ENCODE peak calls at places on chromosomes 13 and 19, in eight cellular contexts. J is psoas muscle, Y is T-cell, L is thoracic aorta, I is RWPE1, K is DMS 273 treated with DMSO at 0.1 percent for 48 hours, X is type B pancreatic cell, N is lung. T is an unnamed sample.

GRCh38 chr19:3945838-3946237 is 13.0 kb downstream of the NMRK2 start:
- DNase-seq in J (no peak), Y (no peak), L (no peak), I (no peak), K (no peak), X (no peak), N (no peak), T (no peak)

GRCh38 chr19:38728752-38729541 is 15.3 kb downstream of the CAPN12 start:
- DNase-seq in J (peak; percentile 50), Y (no peak), L (no peak), I (no peak), K (no peak), X (no peak), N (no peak), T (no peak)

GRCh38 chr13:32150239-32150638 is 118.7 kb downstream of the FRY start:
- DNase-seq in J (no peak), Y (no peak), L (no peak), I (no peak), K (no peak), X (no peak), N (no peak), T (no peak)

GRCh38 chr13:40254394-40254793 is 412.0 kb downstream of the FOXO1 start:
- DNase-seq in J (no peak), Y (no peak), L (no peak), I (no peak), K (no peak), X (no peak), N (no peak), T (no peak)

GRCh38 chr19:20664917-20665781 is 3.8 kb upstream of the ZNF626 start:
- DNase-seq in J (peak; percentile 71), Y (no peak), L (no peak), I (no peak), K (no peak), X (no peak), N (no peak), T (peak; percentile 25)

GRCh38 chr13:45564108-45564507 is 51.4 kb downstream of the ERICH6B start:
- DNase-seq in J (no peak), Y (no peak), L (no peak), I (peak; percentile 29), K (no peak), X (no peak), N (peak; percentile 46), T (peak; percentile 55)

GRCh38 chr13:93727301-93728141 is 500.9 kb downstream of the GPC6 start:
- DNase-seq in J (no peak), Y (no peak), L (no peak), I (no peak), K (no peak), X (no peak), N (no peak), T (no peak)

GRCh38 chr19:41886761-41887710 is 4.1 kb downstream of the ARHGEF1 start:
- DNase-seq in J (no peak), Y (peak; percentile 70), L (no peak), I (no peak), K (no peak), X (no peak), N (no peak), T (no peak)

GRCh38 chr19:40398417-40399056 is 8.6 kb upstream of the HIPK4 start:
- DNase-seq in J (no peak), Y (peak; percentile 25), L (no peak), I (peak; percentile 84), K (no peak), X (no peak), N (peak; percentile 81), T (peak; percentile 45)

GRCh38 chr19:17883627-17884413 is 12.1 kb downstream of the SLC5A5 start:
- DNase-seq in J (no peak), Y (no peak), L (no peak), I (no peak), K (no peak), X (no peak), N (no peak), T (no peak)

GRCh38 chr19:19719798-19720197 is 13.1 kb downstream of the ZNF14 start:
- DNase-seq in J (no peak), Y (no peak), L (no peak), I (no peak), K (no peak), X (no peak), N (no peak), T (no peak)

GRCh38 chr13:111948811-111949210 is 118.1 kb upstream of the SOX1 start:
- DNase-seq in J (no peak), Y (no peak), L (no peak), I (no peak), K (no peak), X (no peak), N (no peak), T (no peak)

T was measured in AG20443.